ENCODE peak calls at places on chromosome 11, in six cellular contexts. S is K562; L is Peyer's patch; B is glutamatergic neuron; O is CD8-positive, alpha-beta T cell; X is PC-9. U is an unnamed sample.

GRCh38 chr11:62144641-62145255 is 20.9 kb downstream of the INCENP start:
- DNase-seq in S (no peak), L (peak), B (no peak), O (no peak), X (no peak), U (no peak)

GRCh38 chr11:119664701-119665420 is 64.1 kb downstream of the NECTIN1 start:
- DNase-seq in S (no peak), L (no peak), B (no peak), O (no peak), X (no peak), U (no peak)

GRCh38 chr11:114179234-114179941 is 116.8 kb upstream of the NNMT start:
- DNase-seq in S (peak), L (peak), B (no peak), O (no peak), X (no peak), U (no peak)

GRCh38 chr11:70570693-70571395 is 172.5 kb downstream of the CTTN start:
- DNase-seq in S (no peak), L (no peak), B (peak), O (no peak), X (peak), U (peak)

GRCh38 chr11:132126973-132127900 is 756.8 kb downstream of the NTM start:
- DNase-seq in S (no peak), L (peak), B (no peak), O (no peak), X (no peak), U (no peak)

GRCh38 chr11:108435066-108435465 is 32.3 kb downstream of the C11orf65 start:
- DNase-seq in S (no peak), L (no peak), B (no peak), O (no peak), X (peak), U (no peak)

GRCh38 chr11:1231396-1232327 is 8.8 kb downstream of the MUC5B start:
- DNase-seq in S (peak), L (no peak), B (peak), O (peak), X (no peak), U (peak)

GRCh38 chr11:92473736-92474135 is 249.1 kb downstream of the FAT3 start:
- DNase-seq in S (no peak), L (no peak), B (no peak), O (no peak), X (no peak), U (no peak)

GRCh38 chr11:124143034-124143433 is 27.8 kb downstream of the VWA5A start:
- DNase-seq in S (no peak), L (no peak), B (no peak), O (no peak), X (no peak), U (no peak)

GRCh38 chr11:134663506-134664313 is 251.7 kb upstream of the B3GAT1 start:
- DNase-seq in S (no peak), L (no peak), B (no peak), O (no peak), X (no peak), U (no peak)

GRCh38 chr11:111846063-111846462 is 25.3 kb downstream of the ALG9 start:
- DNase-seq in S (no peak), L (no peak), B (no peak), O (no peak), X (peak), U (no peak)

GRCh38 chr11:69479591-69480271 is 1.7 kb upstream of the LINC01488 start:
- DNase-seq in S (no peak), L (no peak), B (no peak), O (no peak), X (no peak), U (no peak)

GRCh38 chr11:93732237-93732892 is 8.9 kb downstream of the TAF1D start:
- DNase-seq in S (no peak), L (no peak), B (no peak), O (no peak), X (no peak), U (no peak)

GRCh38 chr11:128579790-128580504 is 7.4 kb downstream of the ETS1 start:
- DNase-seq in S (no peak), L (no peak), B (no peak), O (no peak), X (no peak), U (peak)

GRCh38 chr11:111759778-111760407 is 6.3 kb downstream of the PPP2R1B start:
- DNase-seq in S (no peak), L (no peak), B (no peak), O (no peak), X (no peak), U (no peak)

DNA sequence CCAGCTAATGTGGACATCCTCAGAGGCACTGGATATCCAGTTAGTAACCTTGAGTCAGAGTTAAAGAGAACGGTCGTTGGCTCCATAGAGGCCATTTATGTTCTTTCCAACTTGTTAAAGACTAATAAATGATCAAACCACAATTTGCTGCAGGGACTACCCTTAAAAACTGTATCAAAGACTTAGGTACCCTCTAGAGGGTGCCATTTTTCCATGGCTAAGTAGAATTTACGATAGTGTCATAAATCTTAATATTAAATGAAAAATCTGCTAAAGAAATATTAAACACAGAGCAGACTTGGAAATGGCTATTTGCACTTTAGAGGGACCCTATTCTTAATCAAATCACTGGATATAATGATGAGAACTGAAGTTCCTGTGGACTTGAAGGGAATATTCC is 685.2 kb upstream of the CHORDC1 start:
- DNase-seq in S (no peak), L (no peak), B (no peak), O (no peak), X (no peak), U (no peak)
- TF ChIP-seq CTCF in S (no peak), L (no peak), B (no peak), O (no peak), X (peak), U (no peak)

DNA sequence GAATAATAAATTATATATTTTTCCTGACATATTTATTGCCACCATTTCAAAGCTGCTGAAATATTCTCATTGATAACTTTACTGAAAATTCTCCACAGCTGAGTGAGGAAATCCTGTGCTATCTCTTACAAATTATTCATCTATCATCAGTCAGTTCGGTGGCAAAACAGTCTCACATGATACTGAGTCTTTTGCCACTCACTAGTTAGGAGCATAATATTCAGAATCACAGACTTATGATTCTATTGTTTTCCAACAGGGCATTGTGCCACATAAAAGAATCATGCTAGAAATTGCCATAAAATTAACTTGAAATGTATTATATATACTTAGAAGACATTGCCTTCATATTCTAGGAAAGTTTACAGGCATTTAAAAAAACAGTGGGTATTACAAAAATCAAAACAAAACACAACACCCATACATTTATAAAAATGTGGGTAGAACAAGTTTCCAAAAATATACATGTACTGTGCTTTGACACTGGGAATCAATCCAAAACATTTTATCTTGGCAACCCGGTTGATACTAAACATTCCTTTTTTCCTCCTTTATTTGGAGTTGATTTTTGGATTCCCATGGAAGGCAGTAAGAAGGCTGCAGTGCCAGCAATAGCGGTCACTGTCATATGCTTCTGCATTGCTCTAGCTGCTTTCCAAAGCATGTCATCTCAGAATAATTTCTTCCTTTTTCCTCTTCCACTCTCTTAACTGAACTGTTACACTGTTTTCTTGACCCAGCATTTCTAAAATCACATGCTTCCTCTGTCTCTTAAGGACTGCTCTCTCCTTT is 42.5 kb downstream of the ATG16L2 start:
- DNase-seq in S (no peak), L (no peak), B (no peak), O (no peak), X (no peak), U (no peak)
- TF ChIP-seq CTCF in S (no peak), L (no peak), B (no peak), O (no peak), X (no peak), U (no peak)

GRCh38 chr11:47269829-47270305 is at the start of gene MADD:
- DNase-seq in S (peak), L (peak), B (peak), O (peak), X (peak), U (peak)
- TF ChIP-seq CTCF in S (no peak), L (peak), B (no peak), O (no peak), X (no peak), U (no peak)

GRCh38 chr11:35142481-35143207 is 3.7 kb downstream of the CD44 start:
- DNase-seq in S (peak), L (peak), B (no peak), O (peak), X (peak), U (no peak)
- TF ChIP-seq CTCF in S (peak), L (peak), B (no peak), O (no peak), X (peak), U (no peak)

GRCh38 chr11:11968511-11969280 is 39.7 kb downstream of the DKK3 start:
- DNase-seq in S (no peak), L (no peak), B (peak), O (no peak), X (no peak), U (no peak)
- TF ChIP-seq CTCF in S (no peak), L (no peak), B (no peak), O (no peak), X (no peak), U (no peak)

GRCh38 chr11:9260182-9261146 is 4.7 kb downstream of the DENND5A start:
- DNase-seq in S (no peak), L (peak), B (no peak), O (no peak), X (no peak), U (no peak)
- TF ChIP-seq CTCF in S (peak), L (no peak), B (no peak), O (no peak), X (no peak), U (peak)

DNA sequence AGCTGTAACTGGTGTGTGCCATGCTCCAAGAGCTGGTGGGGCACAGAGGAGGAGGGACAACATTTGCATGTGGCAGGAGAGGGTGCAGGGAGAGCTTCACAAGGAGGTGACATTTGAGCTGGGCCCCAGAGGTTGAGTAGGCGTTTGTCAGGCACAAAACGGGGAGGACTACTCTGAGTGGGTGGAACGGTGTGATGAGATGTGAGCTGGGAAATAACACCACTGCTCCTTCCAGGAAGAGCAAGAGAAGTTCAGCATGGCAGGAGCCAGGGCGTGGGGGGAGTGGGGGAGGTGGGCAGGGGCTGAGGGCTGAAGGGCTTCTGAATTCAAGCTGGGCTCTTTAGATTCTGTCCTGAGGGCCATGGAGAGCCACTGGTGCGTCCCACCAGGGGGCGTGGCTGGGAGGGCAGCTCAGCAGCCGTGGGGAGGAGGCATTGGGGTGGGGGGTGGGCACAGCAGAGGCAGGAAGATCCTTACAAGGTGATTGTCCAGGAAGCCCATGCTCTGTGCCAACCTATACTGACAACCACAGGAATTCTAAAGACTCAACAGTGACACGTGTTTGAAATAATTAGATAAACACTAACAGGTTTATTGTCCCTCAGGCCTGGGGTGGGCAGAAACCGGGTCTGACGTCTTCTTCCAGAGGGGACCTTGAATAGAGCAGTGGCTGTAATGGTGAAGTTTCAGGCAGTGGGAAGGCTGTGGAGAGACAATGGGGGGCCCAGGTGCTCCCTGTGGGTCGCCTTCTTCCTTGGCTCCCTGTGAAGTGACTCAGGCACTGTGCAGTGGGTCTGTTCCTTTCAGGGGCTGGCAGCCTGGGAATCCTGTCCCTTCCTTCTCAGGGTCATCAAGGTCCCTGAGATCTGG is 54.4 kb downstream of the OTOG start:
- DNase-seq in S (peak), L (no peak), B (no peak), O (no peak), X (no peak), U (no peak)
- TF ChIP-seq CTCF in S (no peak), L (no peak), B (no peak), O (no peak), X (no peak), U (no peak)

DNA sequence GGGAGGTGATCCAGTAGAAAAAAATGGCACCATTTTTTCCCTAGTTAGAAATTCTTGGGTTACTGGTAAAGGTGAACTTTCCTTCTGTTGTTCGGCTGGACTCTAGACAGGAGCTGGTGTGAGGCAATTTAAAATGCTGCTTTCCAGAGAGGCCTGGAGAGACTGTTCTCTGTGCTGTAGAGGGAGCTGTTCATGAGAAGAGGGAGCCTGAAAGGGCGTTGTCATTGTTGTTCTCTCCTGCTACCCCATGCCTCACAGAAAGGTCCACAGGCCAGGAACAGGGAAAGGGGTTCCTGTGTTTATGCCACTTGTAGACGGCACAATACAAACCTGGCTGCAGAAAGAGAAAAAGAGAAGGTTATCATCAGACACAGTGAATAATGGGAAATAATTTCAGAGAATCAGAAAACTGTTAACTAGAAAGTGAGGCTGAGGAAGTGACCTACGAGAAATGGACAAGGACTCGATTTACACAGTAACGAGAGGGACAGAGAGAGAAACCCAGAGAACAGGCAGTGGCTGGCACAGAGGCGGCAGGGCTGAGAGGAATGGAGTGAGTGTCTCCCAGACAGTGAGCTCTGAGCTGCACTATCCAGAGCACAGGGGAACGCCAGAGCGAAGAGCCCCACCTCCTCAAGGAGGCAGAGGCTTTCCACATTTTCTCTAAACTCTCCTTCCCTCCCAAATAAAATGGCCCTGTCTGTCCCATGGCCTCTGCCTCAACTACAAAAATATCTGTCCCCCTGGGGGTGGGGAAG is 109.2 kb downstream of the RRM1 start:
- DNase-seq in S (peak), L (no peak), B (no peak), O (no peak), X (no peak), U (no peak)
- TF ChIP-seq CTCF in S (peak), L (no peak), B (no peak), O (no peak), X (no peak), U (no peak)

GRCh38 chr11:24896118-24896835 is 399.4 kb downstream of the LUZP2 start:
- DNase-seq in S (no peak), L (no peak), B (no peak), O (no peak), X (no peak), U (no peak)
- TF ChIP-seq CTCF in S (no peak), L (no peak), B (no peak), O (no peak), X (no peak), U (no peak)

GRCh38 chr11:46673713-46674462 is 26.5 kb downstream of the ARHGAP1 start:
- DNase-seq in S (no peak), L (no peak), B (no peak), O (no peak), X (no peak), U (no peak)

GRCh38 chr11:46674463-46675287 is 25.7 kb downstream of the ARHGAP1 start:
- DNase-seq in S (peak), L (peak), B (no peak), O (peak), X (no peak), U (no peak)

GRCh38 chr11:46675949-46676348 is 24.5 kb downstream of the ARHGAP1 start:
- DNase-seq in S (no peak), L (no peak), B (no peak), O (no peak), X (no peak), U (no peak)

GRCh38 chr11:46676436-46677158 is 23.8 kb downstream of the ARHGAP1 start:
- DNase-seq in S (no peak), L (no peak), B (no peak), O (no peak), X (no peak), U (peak)

DNA sequence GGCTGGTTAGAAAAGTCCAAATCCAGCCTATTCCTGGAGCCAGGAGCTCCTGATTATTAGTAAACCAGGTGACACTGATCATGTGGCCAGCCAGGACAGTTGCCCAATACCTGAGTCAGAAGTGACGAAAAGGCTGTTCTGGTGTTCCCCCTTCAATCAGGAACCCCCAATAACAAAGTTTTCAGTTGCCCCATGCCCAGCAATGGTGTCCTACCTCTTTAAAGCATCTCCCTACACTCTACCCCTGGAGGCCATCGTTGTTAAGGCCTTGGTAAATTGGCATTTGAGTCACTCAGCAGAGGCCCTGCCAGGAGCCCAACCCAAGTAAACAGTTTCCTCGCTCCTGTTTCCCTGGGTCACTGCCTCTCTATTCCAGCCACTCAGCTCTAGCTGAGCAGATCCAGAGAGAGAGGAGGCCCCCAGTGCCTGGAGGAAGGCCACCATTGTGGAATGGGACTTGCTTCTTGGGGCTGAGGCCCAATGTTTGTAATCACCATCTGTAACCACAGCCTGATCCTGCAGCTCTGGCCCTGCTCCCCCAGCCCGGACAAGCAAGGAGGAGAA is 25.0 kb downstream of the ARHGAP1 start:
- DNase-seq in S (no peak), L (no peak), B (no peak), O (no peak), X (peak), U (peak)
- TF ChIP-seq CTCF in S (no peak), L (peak), B (no peak), O (no peak), X (no peak), U (no peak)

U was measured in CD14-positive monocyte.